ENCODE peak calls at places on chromosome 13, in ten cellular contexts. E, N, U, W, T, K, F, P, H and A are unnamed samples.
A peak's percentile ranks its signal among the peaks of the same experiment; 100 is the strongest.

GRCh38 chr13:106835477-106835876 is 267.5 kb upstream of the ARGLU1 start:
- DNase-seq in U (no peak), E (no peak), K (no peak), P (no peak), W (no peak), H (no peak), F (no peak), T (no peak), N (no peak), A (no peak)

GRCh38 chr13:31369213-31369612 is 169.4 kb downstream of the B3GLCT start:
- DNase-seq in N (no peak), F (no peak), K (no peak), E (no peak), H (no peak), U (no peak), W (peak; percentile 37), T (no peak), P (no peak), A (no peak)

GRCh38 chr13:98970293-98970692 is 7.6 kb downstream of the DOCK9 start:
- DNase-seq in P (no peak), E (no peak), N (no peak), T (no peak), K (no peak), H (no peak), F (no peak), W (no peak), U (no peak), A (no peak)

GRCh38 chr13:84050551-84050950 is 168.3 kb upstream of the SLITRK1 start:
- DNase-seq in T (no peak), U (no peak), W (peak; percentile 77), E (no peak), F (no peak), N (no peak), H (no peak), K (no peak), P (no peak), A (no peak)

GRCh38 chr13:43154083-43154739 is 130.8 kb downstream of the DNAJC15 start:
- DNase-seq in W (peak; percentile 57), K (no peak), H (no peak), E (no peak), N (no peak), U (no peak), T (no peak), F (no peak), P (no peak), A (no peak)

GRCh38 chr13:29702912-29703351 is 107.4 kb upstream of the SLC7A1 start:
- DNase-seq in T (no peak), U (peak; percentile 85), H (no peak), W (peak; percentile 87), F (no peak), K (no peak), P (no peak), E (peak; percentile 81), N (no peak), A (no peak)

GRCh38 chr13:98954313-98954712 is 23.6 kb downstream of the DOCK9 start:
- DNase-seq in H (no peak), U (no peak), E (no peak), F (no peak), W (no peak), K (no peak), P (no peak), N (no peak), T (no peak), A (no peak)

GRCh38 chr13:92573467-92574057 is 653.0 kb upstream of the GPC6 start:
- DNase-seq in U (no peak), F (no peak), W (peak; percentile 10), N (no peak), K (no peak), T (no peak), P (no peak), E (no peak), H (no peak), A (no peak)

GRCh38 chr13:106052200-106052767 is 483.2 kb downstream of the EFNB2 start:
- DNase-seq in T (no peak), U (no peak), W (peak; percentile 11), F (no peak), K (no peak), H (no peak), N (no peak), E (no peak), P (no peak), A (no peak)

GRCh38 chr13:53782400-53783030 is 753.9 kb downstream of the OLFM4 start:
- DNase-seq in N (no peak), U (peak; percentile 8), P (peak; percentile 13), W (peak; percentile 18), T (peak; percentile 30), K (no peak), E (peak; percentile 16), F (no peak), H (peak; percentile 73), A (peak; percentile 10)